ENCODE peak calls at places on chromosome 10, in five cellular contexts. One of them, this sample, is unnamed.

GRCh38 chr10:17003151-17003550 is 126.5 kb downstream of the CUBN start:
- DNase-seq in mesothelial cell of epicardium: no peak
- DNase-seq in T-helper 2 cell: peak; percentile 85
- DNase-seq in RWPE1: peak; percentile 11
- DNase-seq in anterior cingulate cortex: no peak
- DNase-seq in this sample: no peak

GRCh38 chr10:52050429-52051047 is 263.5 kb upstream of the DKK1 start:
- DNase-seq in mesothelial cell of epicardium: no peak
- DNase-seq in T-helper 2 cell: no peak
- DNase-seq in RWPE1: peak; percentile 7
- DNase-seq in anterior cingulate cortex: no peak
- DNase-seq in this sample: no peak

GRCh38 chr10:124691448-124692435 is 52.4 kb downstream of the FAM53B start:
- DNase-seq in mesothelial cell of epicardium: no peak
- DNase-seq in T-helper 2 cell: no peak
- DNase-seq in RWPE1: no peak
- DNase-seq in anterior cingulate cortex: no peak
- DNase-seq in this sample: no peak

GRCh38 chr10:76649723-76650127 is 987.9 kb downstream of the KCNMA1 start:
- DNase-seq in mesothelial cell of epicardium: no peak
- DNase-seq in T-helper 2 cell: no peak
- DNase-seq in RWPE1: no peak
- DNase-seq in anterior cingulate cortex: no peak
- DNase-seq in this sample: no peak

GRCh38 chr10:114026189-114027040 is 17.3 kb upstream of the ADRB1 start:
- DNase-seq in mesothelial cell of epicardium: no peak
- DNase-seq in T-helper 2 cell: peak; percentile 10
- DNase-seq in RWPE1: peak; percentile 81
- DNase-seq in anterior cingulate cortex: no peak
- DNase-seq in this sample: no peak

GRCh38 chr10:48247680-48248079 is 26.8 kb downstream of the FRMPD2 start:
- DNase-seq in mesothelial cell of epicardium: no peak
- DNase-seq in T-helper 2 cell: no peak
- DNase-seq in RWPE1: no peak
- DNase-seq in anterior cingulate cortex: no peak
- DNase-seq in this sample: no peak

GRCh38 chr10:88401671-88402347 is 181.3 kb downstream of the RNLS start:
- DNase-seq in mesothelial cell of epicardium: no peak
- DNase-seq in T-helper 2 cell: no peak
- DNase-seq in RWPE1: peak; percentile 26
- DNase-seq in anterior cingulate cortex: no peak
- DNase-seq in this sample: no peak

GRCh38 chr10:6958723-6959122 is 378.6 kb upstream of the PRKCQ start:
- DNase-seq in mesothelial cell of epicardium: no peak
- DNase-seq in T-helper 2 cell: peak; percentile 53
- DNase-seq in RWPE1: no peak
- DNase-seq in anterior cingulate cortex: no peak
- DNase-seq in this sample: no peak

GRCh38 chr10:30702860-30703259 is 73.3 kb upstream of the LYZL2 start:
- DNase-seq in mesothelial cell of epicardium: no peak
- DNase-seq in T-helper 2 cell: peak; percentile 46
- DNase-seq in RWPE1: no peak
- DNase-seq in anterior cingulate cortex: no peak
- DNase-seq in this sample: no peak

GRCh38 chr10:48504141-48504885 is 100.6 kb downstream of the ARHGAP22 start:
- DNase-seq in mesothelial cell of epicardium: peak; percentile 29
- DNase-seq in T-helper 2 cell: no peak
- DNase-seq in RWPE1: no peak
- DNase-seq in anterior cingulate cortex: no peak
- DNase-seq in this sample: no peak

GRCh38 chr10:122303271-122304053 is 32.4 kb downstream of the BTBD16 start:
- DNase-seq in mesothelial cell of epicardium: no peak
- DNase-seq in T-helper 2 cell: no peak
- DNase-seq in RWPE1: no peak
- DNase-seq in anterior cingulate cortex: no peak
- DNase-seq in this sample: no peak

GRCh38 chr10:68332259-68333057 is at the start of gene PBLD:
- DNase-seq in mesothelial cell of epicardium: peak; percentile 70
- DNase-seq in T-helper 2 cell: peak; percentile 78
- DNase-seq in RWPE1: peak; percentile 66
- DNase-seq in anterior cingulate cortex: no peak
- DNase-seq in this sample: peak; percentile 33

GRCh38 chr10:132137111-132138072 is 49.4 kb upstream of the DPYSL4 start:
- DNase-seq in mesothelial cell of epicardium: no peak
- DNase-seq in T-helper 2 cell: no peak
- DNase-seq in RWPE1: no peak
- DNase-seq in anterior cingulate cortex: no peak
- DNase-seq in this sample: no peak

GRCh38 chr10:129849853-129850252 is 114.2 kb downstream of the EBF3 start:
- DNase-seq in mesothelial cell of epicardium: no peak
- DNase-seq in T-helper 2 cell: no peak
- DNase-seq in RWPE1: no peak
- DNase-seq in anterior cingulate cortex: no peak
- DNase-seq in this sample: no peak

GRCh38 chr10:61197022-61197421 is 253.0 kb upstream of the RHOBTB1 start:
- DNase-seq in mesothelial cell of epicardium: no peak
- DNase-seq in T-helper 2 cell: no peak
- DNase-seq in RWPE1: no peak
- DNase-seq in anterior cingulate cortex: no peak
- DNase-seq in this sample: no peak

GRCh38 chr10:118807512-118808305 is 52.9 kb upstream of the CACUL1 start:
- DNase-seq in mesothelial cell of epicardium: no peak
- DNase-seq in T-helper 2 cell: no peak
- DNase-seq in RWPE1: no peak
- DNase-seq in anterior cingulate cortex: no peak
- DNase-seq in this sample: no peak

GRCh38 chr10:675532-675931 is 13.9 kb downstream of the DIP2C start:
- DNase-seq in mesothelial cell of epicardium: no peak
- DNase-seq in T-helper 2 cell: no peak
- DNase-seq in RWPE1: no peak
- DNase-seq in anterior cingulate cortex: no peak
- DNase-seq in this sample: no peak

GRCh38 chr10:13573960-13574359 is 12.8 kb upstream of the PRPF18 start:
- DNase-seq in mesothelial cell of epicardium: no peak
- DNase-seq in T-helper 2 cell: no peak
- DNase-seq in RWPE1: no peak
- DNase-seq in anterior cingulate cortex: no peak
- DNase-seq in this sample: no peak

GRCh38 chr10:79185796-79186374 is 117.1 kb downstream of the ZMIZ1 start:
- DNase-seq in mesothelial cell of epicardium: no peak
- DNase-seq in T-helper 2 cell: no peak
- DNase-seq in RWPE1: no peak
- DNase-seq in anterior cingulate cortex: no peak
- DNase-seq in this sample: no peak

GRCh38 chr10:45241865-45242518 is 73.4 kb downstream of the OR13A1 start:
- DNase-seq in mesothelial cell of epicardium: no peak
- DNase-seq in T-helper 2 cell: no peak
- DNase-seq in RWPE1: no peak
- DNase-seq in anterior cingulate cortex: no peak
- DNase-seq in this sample: no peak

GRCh38 chr10:66455304-66455703 is 470.5 kb upstream of the LRRTM3 start:
- DNase-seq in mesothelial cell of epicardium: no peak
- DNase-seq in T-helper 2 cell: peak; percentile 2
- DNase-seq in RWPE1: no peak
- DNase-seq in anterior cingulate cortex: no peak
- DNase-seq in this sample: no peak

GRCh38 chr10:22893776-22894175 is 34.1 kb upstream of the ARMC3 start:
- DNase-seq in mesothelial cell of epicardium: no peak
- DNase-seq in T-helper 2 cell: no peak
- DNase-seq in RWPE1: no peak
- DNase-seq in anterior cingulate cortex: no peak
- DNase-seq in this sample: no peak